ENCODE peak calls at places on chromosomes 13 and 19, in six cellular contexts. P, C, A, H, F and Z are unnamed samples.
A peak's percentile ranks its signal among the peaks of the same experiment; 100 is the strongest.

GRCh38 chr13:69296130-69296529 is 811.5 kb upstream of the ATXN8OS start:
- DNase-seq in F (no peak), C (no peak), P (no peak), H (no peak), A (no peak), Z (no peak)

GRCh38 chr13:103772576-103772975 is 706.4 kb upstream of the SLC10A2 start:
- DNase-seq in C (no peak), A (no peak), F (no peak), H (no peak), P (no peak), Z (no peak)

GRCh38 chr19:16326401-16327130 is 1.9 kb downstream of the KLF2 start:
- DNase-seq in P (no peak), H (no peak), F (no peak), C (peak; percentile 66), A (no peak), Z (no peak)

GRCh38 chr13:20972731-20973130 is 70.2 kb upstream of the XPO4 start:
- DNase-seq in A (no peak), C (no peak), F (no peak), H (no peak), P (no peak), Z (no peak)

GRCh38 chr19:39645800-39646411 is 9.8 kb upstream of the LGALS16 start:
- DNase-seq in P (no peak), H (peak; percentile 55), A (no peak), F (no peak), C (peak; percentile 47), Z (no peak)

GRCh38 chr13:100694722-100695644 is 20.4 kb upstream of the TMTC4 start:
- DNase-seq in F (peak; percentile 9), C (no peak), A (peak; percentile 49), P (peak; percentile 15), H (peak; percentile 71), Z (no peak)

GRCh38 chr13:27211771-27212364 is 39.5 kb upstream of the RPL21 start:
- DNase-seq in F (no peak), H (no peak), P (no peak), A (no peak), C (no peak), Z (no peak)

GRCh38 chr13:113903912-113904311 is 40.0 kb upstream of the GAS6 start:
- DNase-seq in H (no peak), C (no peak), A (no peak), F (no peak), P (no peak), Z (no peak)

GRCh38 chr19:45848922-45849321 is 14.0 kb downstream of the SYMPK start:
- DNase-seq in C (no peak), H (no peak), A (no peak), F (no peak), P (no peak), Z (no peak)

GRCh38 chr19:51093066-51093465 is 10.4 kb upstream of the KLK14 start:
- DNase-seq in P (no peak), H (no peak), F (no peak), A (no peak), C (no peak), Z (no peak)

GRCh38 chr13:57633141-57633949 is 1.8 kb downstream of the PCDH17 start:
- DNase-seq in C (peak; percentile 33), H (peak; percentile 52), F (no peak), P (peak; percentile 86), A (no peak), Z (no peak)

GRCh38 chr13:74966814-74967213 is 515.2 kb downstream of the TBC1D4 start:
- DNase-seq in F (no peak), P (peak; percentile 2), A (no peak), C (no peak), H (peak; percentile 6), Z (no peak)

GRCh38 chr13:51524846-51525566 is 59.3 kb upstream of the WDFY2 start:
- DNase-seq in A (no peak), P (no peak), H (no peak), F (no peak), C (no peak), Z (no peak)

GRCh38 chr19:49924004-49924880 is 4.8 kb upstream of the ATF5 start:
- DNase-seq in F (no peak), H (no peak), A (no peak), C (no peak), P (no peak), Z (no peak)

GRCh38 chr19:2561895-2562294 is 86.0 kb downstream of the GADD45B start:
- DNase-seq in C (peak; percentile 73), H (no peak), P (no peak), A (peak; percentile 25), F (no peak), Z (no peak)

GRCh38 chr13:35164324-35164932 is 222.4 kb downstream of the NBEA start:
- DNase-seq in A (peak; percentile 24), H (peak; percentile 54), F (no peak), C (no peak), P (no peak), Z (no peak)

GRCh38 chr19:13146763-13147563 is 3.2 kb downstream of the STX10 start:
- DNase-seq in F (no peak), C (no peak), A (peak; percentile 69), H (no peak), P (peak; percentile 12), Z (no peak)

GRCh38 chr13:97387487-97388353 is 46.2 kb upstream of the RAP2A start:
- DNase-seq in P (no peak), H (no peak), F (no peak), C (no peak), A (no peak), Z (no peak)

GRCh38 chr19:2223391-2223790 is 12.7 kb downstream of the PLEKHJ1 start:
- DNase-seq in P (no peak), F (no peak), H (no peak), A (no peak), C (no peak), Z (no peak)

GRCh38 chr19:30212574-30212973 is 159.6 kb upstream of the ZNF536 start:
- DNase-seq in C (no peak), P (no peak), H (no peak), A (no peak), F (no peak), Z (no peak)

GRCh38 chr19:43560687-43561086 is 14.6 kb downstream of the XRCC1 start:
- DNase-seq in C (no peak), A (no peak), F (no peak), H (no peak), P (no peak), Z (no peak)

GRCh38 chr19:6970478-6970877 is 50.8 kb downstream of the MBD3L2B start:
- DNase-seq in P (no peak), C (no peak), A (no peak), F (no peak), H (no peak), Z (no peak)

GRCh38 chr13:21986602-21987001 is 315.7 kb downstream of the FGF9 start:
- DNase-seq in H (no peak), P (no peak), A (no peak), F (no peak), C (no peak), Z (no peak)

GRCh38 chr19:7603919-7604318 is 8.3 kb downstream of the CAMSAP3 start:
- DNase-seq in P (no peak), F (no peak), A (no peak), C (no peak), H (no peak), Z (no peak)

GRCh38 chr19:31656507-31656906 is 307.3 kb upstream of the TSHZ3 start:
- DNase-seq in P (no peak), C (no peak), A (no peak), F (no peak), H (no peak), Z (no peak)

GRCh38 chr19:6664916-6665315 is 5.0 kb downstream of the TNFSF14 start:
- DNase-seq in A (no peak), C (no peak), P (no peak), F (no peak), H (no peak), Z (no peak)

GRCh38 chr13:99059498-99060070 is 81.7 kb upstream of the DOCK9 start:
- DNase-seq in H (no peak), P (no peak), A (no peak), C (no peak), F (no peak), Z (no peak)

GRCh38 chr13:66375756-66376155 is 854.4 kb downstream of the PCDH9 start:
- DNase-seq in C (no peak), H (no peak), A (no peak), F (no peak), P (no peak), Z (peak; percentile 6)

GRCh38 chr19:14544977-14545715 is 15.8 kb downstream of the TECR start:
- DNase-seq in A (peak; percentile 90), C (no peak), H (no peak), F (no peak), P (peak; percentile 95), Z (no peak)

GRCh38 chr13:71968025-71968424 is 101.0 kb upstream of the DACH1 start:
- DNase-seq in P (no peak), A (no peak), H (no peak), F (no peak), C (no peak), Z (no peak)

GRCh38 chr19:38707512-38708114 is 36.7 kb downstream of the CAPN12 start:
- DNase-seq in A (peak; percentile 39), P (peak; percentile 22), H (no peak), C (no peak), F (no peak), Z (no peak)

GRCh38 chr13:102687520-102687919 is 7.3 kb downstream of the METTL21C start:
- DNase-seq in P (no peak), C (no peak), H (no peak), A (no peak), F (no peak), Z (no peak)

GRCh38 chr13:110227864-110228643 is 78.9 kb downstream of the COL4A1 start:
- DNase-seq in C (no peak), H (no peak), P (no peak), A (no peak), F (no peak), Z (no peak)

GRCh38 chr19:7844405-7844804 is 14.4 kb downstream of the EVI5L start:
- DNase-seq in C (no peak), F (no peak), A (no peak), H (no peak), P (no peak), Z (no peak)

GRCh38 chr13:112828082-112828699 is 138.4 kb downstream of the ATP11A start:
- DNase-seq in F (no peak), C (no peak), P (no peak), H (no peak), A (no peak), Z (no peak)

GRCh38 chr19:4980087-4980486 is 11.2 kb downstream of the KDM4B start:
- DNase-seq in C (no peak), F (no peak), P (no peak), A (no peak), H (no peak), Z (no peak)

GRCh38 chr13:46295531-46296464 is 84.1 kb downstream of the LRRC63 start:
- DNase-seq in H (no peak), F (peak; percentile 72), A (peak; percentile 31), P (no peak), C (peak; percentile 48), Z (peak; percentile 99)

GRCh38 chr13:97015661-97016350 is 21.5 kb upstream of the OXGR1 start:
- DNase-seq in P (no peak), A (no peak), H (no peak), C (no peak), F (no peak), Z (no peak)